ENCODE peak calls at places on chromosomes 16 and 17, in four cellular contexts. T, F, V and D are unnamed samples.
A peak's percentile ranks its signal among the peaks of the same experiment; 100 is the strongest.

GRCh38 chr17:17924857-17925250 is 47.3 kb downstream of the TOM1L2 start:
- DNase-seq in T (no peak), F (no peak), V (no peak), D (no peak)

GRCh38 chr17:63774982-63775290 is 966 bp downstream of the DDX42 start:
- DNase-seq in T (no peak), F (no peak), V (no peak), D (peak; percentile 23)

GRCh38 chr17:77503916-77504651 is 363.3 kb downstream of the SEC14L1 start:
- DNase-seq in T (no peak), F (no peak), V (no peak), D (no peak)

GRCh38 chr16:28098171-28098958 is 34.9 kb upstream of the GSG1L start:
- DNase-seq in T (no peak), F (no peak), V (no peak), D (no peak)

GRCh38 chr17:82228842-82229685 is at the start of gene SLC16A3:
- DNase-seq in T (no peak), F (peak; percentile 83), V (peak; percentile 84), D (peak; percentile 68)

GRCh38 chr17:7014995-7015586 is 2.7 kb downstream of the RNASEK start:
- DNase-seq in T (no peak), F (peak; percentile 66), V (no peak), D (peak; percentile 61)

GRCh38 chr16:2056077-2056476 is 8.3 kb downstream of the TSC2 start:
- DNase-seq in T (no peak), F (no peak), V (no peak), D (no peak)

GRCh38 chr17:5592382-5592781 is 8.1 kb upstream of the NLRP1 start:
- DNase-seq in T (no peak), F (peak; percentile 62), V (no peak), D (peak; percentile 60)

GRCh38 chr16:83606486-83607030 is 201.2 kb upstream of the HSBP1 start:
- DNase-seq in T (no peak), F (no peak), V (no peak), D (no peak)

GRCh38 chr16:4601317-4602186 is 13.1 kb downstream of the UBALD1 start:
- DNase-seq in T (no peak), F (peak; percentile 36), V (no peak), D (peak; percentile 34)

GRCh38 chr17:78343099-78343432 is 16.8 kb downstream of the SOCS3 start:
- DNase-seq in T (no peak), F (peak; percentile 93), V (peak; percentile 82), D (peak; percentile 93)

GRCh38 chr16:22346463-22346862 is 28.0 kb downstream of the CDR2 start:
- DNase-seq in T (no peak), F (no peak), V (no peak), D (no peak)

GRCh38 chr16:73216932-73217331 is 169.0 kb upstream of the ZFHX3 start:
- DNase-seq in T (no peak), F (no peak), V (no peak), D (no peak)

GRCh38 chr16:70432800-70433455 is 6.0 kb downstream of the ST3GAL2 start:
- DNase-seq in T (no peak), F (peak; percentile 59), V (no peak), D (peak; percentile 39)

GRCh38 chr17:65799454-65799853 is 238.0 kb upstream of the AXIN2 start:
- DNase-seq in T (no peak), F (no peak), V (no peak), D (no peak)

GRCh38 chr17:65797809-65798208 is 236.4 kb upstream of the AXIN2 start:
- DNase-seq in T (no peak), F (peak; percentile 37), V (no peak), D (no peak)

GRCh38 chr17:65790241-65790640 is 228.8 kb upstream of the AXIN2 start:
- DNase-seq in T (no peak), F (no peak), V (no peak), D (no peak)

GRCh38 chr17:65797101-65797500 is 235.7 kb upstream of the AXIN2 start:
- DNase-seq in T (no peak), F (no peak), V (no peak), D (no peak)

GRCh38 chr17:65794572-65794971 is 233.1 kb upstream of the AXIN2 start:
- DNase-seq in T (no peak), F (peak; percentile 54), V (no peak), D (peak; percentile 35)
- TF ChIP-seq CTCF in T (peak; percentile 58), F (peak; percentile 67), V (peak; percentile 14), D (peak; percentile 50)

GRCh38 chr17:56595831-56596740 is 2.6 kb downstream of the NOG start:
- DNase-seq in T (peak; percentile 30), F (no peak), V (no peak), D (no peak)

GRCh38 chr17:56593741-56594527 is 435 bp downstream of the NOG start:
- DNase-seq in T (peak; percentile 57), F (peak; percentile 66), V (peak; percentile 48), D (peak; percentile 36)

GRCh38 chr17:56593073-56593740 is at the start of gene NOG:
- DNase-seq in T (peak; percentile 44), F (peak; percentile 12), V (peak; percentile 34), D (peak; percentile 4)

GRCh38 chr17:56596741-56597494 is 3.4 kb downstream of the NOG start:
- DNase-seq in T (peak; percentile 28), F (no peak), V (no peak), D (no peak)

DNA sequence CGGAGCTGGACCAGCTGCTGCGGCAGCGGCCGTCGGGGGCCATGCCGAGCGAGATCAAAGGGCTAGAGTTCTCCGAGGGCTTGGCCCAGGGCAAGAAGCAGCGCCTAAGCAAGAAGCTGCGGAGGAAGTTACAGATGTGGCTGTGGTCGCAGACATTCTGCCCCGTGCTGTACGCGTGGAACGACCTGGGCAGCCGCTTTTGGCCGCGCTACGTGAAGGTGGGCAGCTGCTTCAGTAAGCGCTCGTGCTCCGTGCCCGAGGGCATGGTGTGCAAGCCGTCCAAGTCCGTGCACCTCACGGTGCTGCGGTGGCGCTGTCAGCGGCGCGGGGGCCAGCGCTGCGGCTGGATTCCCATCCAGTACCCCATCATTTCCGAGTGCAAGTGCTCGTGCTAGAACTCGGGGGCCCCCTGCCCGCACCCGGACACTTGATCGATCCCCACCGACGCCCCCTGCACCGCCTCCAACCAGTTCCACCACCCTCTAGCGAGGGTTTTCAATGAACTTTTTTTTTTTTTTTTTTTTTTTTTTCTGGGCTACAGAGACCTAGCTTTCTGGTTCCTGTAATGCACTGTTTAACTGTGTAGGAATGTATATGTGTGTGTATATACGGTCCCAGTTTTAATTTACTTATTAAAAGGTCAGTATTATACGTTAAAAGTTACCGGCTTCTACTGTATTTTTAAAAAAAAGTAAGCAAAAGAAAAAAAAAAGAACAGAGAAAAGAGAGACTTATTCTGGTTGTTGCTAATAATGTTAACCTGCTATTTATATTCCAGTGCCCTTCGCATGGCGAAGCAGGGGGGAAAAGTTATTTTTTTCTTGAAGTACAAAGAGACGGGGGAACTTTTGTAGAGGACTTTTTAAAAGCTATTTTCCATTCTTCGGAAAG is 1.3 kb downstream of the NOG start:
- DNase-seq in T (peak; percentile 40), F (no peak), V (no peak), D (no peak)
- TF ChIP-seq CTCF in T (peak; percentile 5), F (no peak), V (no peak), D (no peak)

GRCh38 chr17:80860101-80860671 is 131.5 kb upstream of the CHMP6 start:
- DNase-seq in T (no peak), F (no peak), V (no peak), D (no peak)

GRCh38 chr17:80857721-80858171 is 133.9 kb upstream of the CHMP6 start:
- DNase-seq in T (no peak), F (no peak), V (no peak), D (no peak)

GRCh38 chr17:80860703-80861359 is 130.8 kb upstream of the CHMP6 start:
- DNase-seq in T (no peak), F (no peak), V (no peak), D (no peak)

GRCh38 chr17:80858301-80859003 is 133.2 kb upstream of the CHMP6 start:
- DNase-seq in T (no peak), F (no peak), V (no peak), D (peak; percentile 19)

DNA sequence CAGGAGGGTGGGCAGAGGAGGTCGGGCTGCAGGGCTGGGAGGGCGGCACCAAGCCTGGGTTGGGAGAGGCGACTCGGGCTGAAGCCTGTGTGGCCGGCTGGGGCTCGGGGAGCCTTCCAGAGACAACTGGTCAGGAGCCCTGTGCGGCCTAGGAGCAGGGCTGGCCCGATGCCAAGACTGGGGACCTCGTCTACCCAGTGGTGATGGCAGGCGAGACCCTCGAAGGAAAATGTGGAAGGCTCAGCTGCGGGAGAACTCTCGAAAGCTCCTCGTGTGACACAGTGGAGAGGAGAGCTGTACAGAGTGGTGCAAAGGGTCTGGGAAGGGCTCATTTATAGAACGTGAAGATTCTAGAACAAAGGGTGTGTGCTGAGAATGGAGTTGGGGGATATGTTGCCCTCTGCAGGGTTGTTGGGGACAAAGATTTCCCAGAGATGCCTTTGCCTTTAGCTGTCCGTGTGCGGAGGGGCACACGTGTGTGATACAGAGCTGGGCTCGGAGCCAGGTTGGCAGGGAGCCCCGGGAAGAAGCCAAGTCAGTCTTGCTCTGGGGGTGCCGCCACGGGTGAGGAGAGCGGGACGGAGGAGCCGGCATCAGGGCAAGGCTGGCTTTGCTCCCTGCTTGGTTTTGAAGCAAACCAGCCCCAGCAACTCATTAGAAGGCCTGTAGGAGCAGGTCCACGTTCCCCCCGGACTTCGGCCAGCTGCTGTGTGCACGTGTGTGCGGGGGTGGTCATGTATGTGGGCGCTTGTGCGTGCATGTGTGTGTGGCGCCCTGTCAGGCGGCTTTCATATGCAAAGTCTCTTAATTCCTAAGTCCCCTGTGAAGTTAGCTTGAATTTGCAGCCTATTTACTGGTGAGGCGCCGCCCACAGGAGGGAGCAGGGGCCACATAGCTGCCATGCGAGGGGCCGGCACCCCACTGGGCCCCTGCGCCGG is 132.4 kb upstream of the CHMP6 start:
- DNase-seq in T (no peak), F (peak; percentile 88), V (peak; percentile 71), D (peak; percentile 94)
- TF ChIP-seq CTCF in T (no peak), F (peak; percentile 33), V (no peak), D (peak; percentile 44)

DNA sequence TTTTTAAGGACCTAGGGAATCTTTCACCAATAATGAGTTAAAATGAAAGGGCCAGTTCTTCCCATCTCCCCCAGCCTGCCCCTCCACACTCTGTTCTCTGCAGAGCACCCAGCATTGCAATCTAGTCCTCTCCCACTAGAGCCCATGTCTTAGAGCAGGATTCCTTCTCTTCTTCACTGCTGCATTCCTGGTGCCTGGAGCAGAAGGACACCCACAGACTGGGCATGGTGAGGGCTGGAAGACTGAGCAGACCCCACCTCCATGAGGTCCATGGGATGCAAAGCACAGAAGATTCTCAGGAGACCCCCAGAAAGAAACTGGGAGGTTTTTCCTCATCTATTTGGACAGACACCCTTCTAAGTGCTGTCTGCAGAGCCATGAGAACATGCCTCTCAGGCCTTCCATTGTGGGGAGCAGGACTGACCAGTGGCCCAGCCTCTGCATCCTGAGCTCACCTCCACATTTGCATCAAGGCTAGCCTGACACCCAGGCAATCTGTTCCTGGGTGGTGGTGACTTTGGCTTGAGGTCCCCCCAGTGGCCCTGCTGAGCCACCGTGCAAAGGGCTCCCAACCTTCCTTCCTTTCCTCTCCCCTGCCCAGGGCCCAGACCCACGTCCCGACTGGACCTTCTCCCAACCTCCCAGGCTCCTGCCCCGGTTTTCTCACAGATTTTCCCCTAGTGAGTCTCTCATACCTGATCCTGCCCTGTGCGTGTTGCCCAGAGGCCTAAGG is 74.2 kb upstream of the ZNF469 start:
- DNase-seq in T (no peak), F (no peak), V (no peak), D (no peak)
- TF ChIP-seq CTCF in T (no peak), F (no peak), V (no peak), D (peak; percentile 21)

GRCh38 chr17:74987909-74988711 is 678 bp downstream of the CDR2L start:
- DNase-seq in T (peak; percentile 49), F (peak; percentile 70), V (peak; percentile 93), D (peak; percentile 66)
- TF ChIP-seq CTCF in T (no peak), F (peak; percentile 36), V (peak; percentile 34), D (peak; percentile 48)